ENCODE peak calls at places on chromosomes 5 and 9, in six cellular contexts. One of them, this sample, is unnamed.

GRCh38 chr5:179192185-179192890 is 132.2 kb downstream of the ZNF354C start:
- DNase-seq in neuronal stem cell: no peak
- DNase-seq in H9: no peak
- DNase-seq in H1: no peak
- DNase-seq in mesenchymal stem cell: no peak
- DNase-seq in IMR-90: no peak
- DNase-seq in this sample: no peak

GRCh38 chr9:928363-929042 is 48.0 kb upstream of the DMRT3 start:
- DNase-seq in neuronal stem cell: no peak
- DNase-seq in H9: peak; percentile 63
- DNase-seq in H1: peak; percentile 19
- DNase-seq in mesenchymal stem cell: no peak
- DNase-seq in IMR-90: no peak
- DNase-seq in this sample: peak; percentile 84

GRCh38 chr9:100098241-100098886 is 436 bp downstream of the ERP44 start:
- DNase-seq in neuronal stem cell: peak; percentile 32
- DNase-seq in H9: peak; percentile 82
- DNase-seq in H1: no peak
- DNase-seq in mesenchymal stem cell: peak; percentile 80
- DNase-seq in IMR-90: peak; percentile 54
- DNase-seq in this sample: peak; percentile 88

GRCh38 chr5:175855041-175855720 is 16.2 kb upstream of the CPLX2 start:
- DNase-seq in neuronal stem cell: no peak
- DNase-seq in H9: no peak
- DNase-seq in H1: no peak
- DNase-seq in mesenchymal stem cell: no peak
- DNase-seq in IMR-90: no peak
- DNase-seq in this sample: no peak

GRCh38 chr5:126184474-126184873 is 238.7 kb upstream of the GRAMD2B start:
- DNase-seq in neuronal stem cell: no peak
- DNase-seq in H9: no peak
- DNase-seq in H1: no peak
- DNase-seq in mesenchymal stem cell: no peak
- DNase-seq in IMR-90: no peak
- DNase-seq in this sample: no peak

GRCh38 chr9:137828527-137829259 is 48.9 kb upstream of the CACNA1B start:
- DNase-seq in neuronal stem cell: peak; percentile 32
- DNase-seq in H9: peak; percentile 77
- DNase-seq in H1: no peak
- DNase-seq in mesenchymal stem cell: peak; percentile 29
- DNase-seq in IMR-90: peak; percentile 18
- DNase-seq in this sample: peak; percentile 65

GRCh38 chr9:120619751-120620655 is 40.0 kb upstream of the CDK5RAP2 start:
- DNase-seq in neuronal stem cell: peak; percentile 39
- DNase-seq in H9: peak; percentile 34
- DNase-seq in H1: no peak
- DNase-seq in mesenchymal stem cell: peak; percentile 72
- DNase-seq in IMR-90: peak; percentile 74
- DNase-seq in this sample: peak; percentile 64

GRCh38 chr5:126508962-126509279 is 85.7 kb downstream of the GRAMD2B start:
- DNase-seq in neuronal stem cell: no peak
- DNase-seq in H9: no peak
- DNase-seq in H1: no peak
- DNase-seq in mesenchymal stem cell: peak; percentile 68
- DNase-seq in IMR-90: no peak
- DNase-seq in this sample: no peak

GRCh38 chr5:38329132-38329715 is 70.9 kb downstream of the EGFLAM start:
- DNase-seq in neuronal stem cell: no peak
- DNase-seq in H9: no peak
- DNase-seq in H1: no peak
- DNase-seq in mesenchymal stem cell: peak; percentile 8
- DNase-seq in IMR-90: no peak
- DNase-seq in this sample: peak; percentile 52

GRCh38 chr5:102777099-102777498 is 22.0 kb downstream of the PAM start:
- DNase-seq in neuronal stem cell: no peak
- DNase-seq in H9: no peak
- DNase-seq in H1: no peak
- DNase-seq in mesenchymal stem cell: no peak
- DNase-seq in IMR-90: no peak
- DNase-seq in this sample: no peak

GRCh38 chr5:17224858-17225436 is 7.5 kb downstream of the BASP1 start:
- DNase-seq in neuronal stem cell: no peak
- DNase-seq in H9: no peak
- DNase-seq in H1: no peak
- DNase-seq in mesenchymal stem cell: peak; percentile 67
- DNase-seq in IMR-90: peak; percentile 82
- DNase-seq in this sample: no peak

GRCh38 chr5:162068412-162068811 is 839 bp downstream of the GABRG2 start:
- DNase-seq in neuronal stem cell: peak; percentile 90
- DNase-seq in H9: peak; percentile 93
- DNase-seq in H1: peak; percentile 76
- DNase-seq in mesenchymal stem cell: peak; percentile 0
- DNase-seq in IMR-90: no peak
- DNase-seq in this sample: peak; percentile 97

GRCh38 chr5:65262094-65262493 is 219.6 kb downstream of the ADAMTS6 start:
- DNase-seq in neuronal stem cell: no peak
- DNase-seq in H9: no peak
- DNase-seq in H1: no peak
- DNase-seq in mesenchymal stem cell: no peak
- DNase-seq in IMR-90: no peak
- DNase-seq in this sample: no peak

GRCh38 chr5:81751009-81751835 is at the start of gene SSBP2:
- DNase-seq in neuronal stem cell: peak; percentile 100
- DNase-seq in H9: peak; percentile 98
- DNase-seq in H1: peak; percentile 95
- DNase-seq in mesenchymal stem cell: peak; percentile 99
- DNase-seq in IMR-90: peak; percentile 98
- DNase-seq in this sample: peak; percentile 99

GRCh38 chr5:78648359-78649219 is at the start of gene LHFPL2:
- DNase-seq in neuronal stem cell: peak; percentile 84
- DNase-seq in H9: peak; percentile 69
- DNase-seq in H1: no peak
- DNase-seq in mesenchymal stem cell: peak; percentile 78
- DNase-seq in IMR-90: peak; percentile 68
- DNase-seq in this sample: peak; percentile 91

DNA sequence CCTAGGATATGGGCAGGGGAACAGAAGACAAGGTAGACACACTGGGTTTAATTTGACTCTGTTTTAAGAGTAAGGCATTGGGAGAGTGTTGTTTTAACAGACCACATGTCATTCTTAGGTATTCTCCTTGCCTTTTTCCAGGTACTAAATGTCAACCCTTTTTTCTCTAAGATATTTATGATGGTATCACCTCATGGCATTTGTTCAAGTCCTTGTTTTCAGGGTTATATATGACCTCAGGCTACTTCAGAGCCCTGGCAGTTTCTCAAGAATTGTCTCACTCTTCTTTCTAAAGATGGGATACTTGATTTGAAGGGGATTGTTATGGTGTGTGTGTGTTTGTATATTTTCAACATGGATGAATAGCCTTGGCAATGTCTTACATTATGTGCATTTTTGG is 131.1 kb upstream of the ACTBL2 start:
- DNase-seq in neuronal stem cell: no peak
- DNase-seq in H9: no peak
- DNase-seq in H1: no peak
- DNase-seq in mesenchymal stem cell: no peak
- DNase-seq in IMR-90: peak; percentile 36
- DNase-seq in this sample: no peak
- H3K9ac ChIP-seq in neuronal stem cell: no peak overlapping the region
- H3K9ac ChIP-seq in H9: no peak overlapping the region
- H3K9ac ChIP-seq in H1: no peak overlapping the region
- H3K9ac ChIP-seq in mesenchymal stem cell: no peak overlapping the region
- H3K9ac ChIP-seq in IMR-90: no peak overlapping the region
- H3K9ac ChIP-seq in this sample: no peak overlapping the region

GRCh38 chr5:34044950-34045525 is 2.0 kb upstream of the C1QTNF3 start:
- DNase-seq in neuronal stem cell: no peak
- DNase-seq in H9: no peak
- DNase-seq in H1: no peak
- DNase-seq in mesenchymal stem cell: no peak
- DNase-seq in IMR-90: no peak
- DNase-seq in this sample: no peak
- H2BK120ac ChIP-seq in neuronal stem cell: no peak overlapping the region
- H2BK120ac ChIP-seq in H9: no peak overlapping the region
- H2BK120ac ChIP-seq in H1: no peak overlapping the region
- H2BK120ac ChIP-seq in mesenchymal stem cell: no peak overlapping the region
- H2BK120ac ChIP-seq in IMR-90: peak overlapping the region; percentile 22
- H2BK120ac ChIP-seq in this sample: no peak overlapping the region

DNA sequence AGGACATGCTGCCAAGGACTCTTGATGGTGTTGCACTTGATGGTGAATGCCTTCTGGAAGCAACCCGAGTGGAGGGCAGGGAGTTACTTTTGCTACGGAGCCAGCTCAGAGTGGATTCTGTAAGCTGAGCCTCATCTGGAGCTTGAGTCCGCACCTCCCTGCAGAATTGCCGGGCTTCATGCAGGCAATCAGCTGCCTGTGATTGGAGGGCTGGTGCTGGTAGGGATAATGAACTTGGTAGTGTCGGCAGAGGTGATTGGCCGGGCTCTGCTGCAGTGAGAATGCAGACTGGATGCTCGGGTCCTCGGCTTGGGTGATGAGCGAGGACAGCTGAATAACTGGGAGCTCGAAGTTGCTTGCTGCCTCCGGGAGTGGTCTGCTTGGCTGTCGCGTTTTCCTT is 23.1 kb downstream of the SLC25A25 start:
- DNase-seq in neuronal stem cell: no peak
- DNase-seq in H9: peak; percentile 91
- DNase-seq in H1: peak; percentile 47
- DNase-seq in mesenchymal stem cell: no peak
- DNase-seq in IMR-90: peak; percentile 91
- DNase-seq in this sample: peak; percentile 94
- H3K9ac ChIP-seq in neuronal stem cell: no peak overlapping the region
- H3K9ac ChIP-seq in H9: no peak overlapping the region
- H3K9ac ChIP-seq in H1: peak overlapping the region; percentile 13
- H3K9ac ChIP-seq in mesenchymal stem cell: peak overlapping the region; percentile 90
- H3K9ac ChIP-seq in IMR-90: peak overlapping the region; percentile 46
- H3K9ac ChIP-seq in this sample: no peak overlapping the region

DNA sequence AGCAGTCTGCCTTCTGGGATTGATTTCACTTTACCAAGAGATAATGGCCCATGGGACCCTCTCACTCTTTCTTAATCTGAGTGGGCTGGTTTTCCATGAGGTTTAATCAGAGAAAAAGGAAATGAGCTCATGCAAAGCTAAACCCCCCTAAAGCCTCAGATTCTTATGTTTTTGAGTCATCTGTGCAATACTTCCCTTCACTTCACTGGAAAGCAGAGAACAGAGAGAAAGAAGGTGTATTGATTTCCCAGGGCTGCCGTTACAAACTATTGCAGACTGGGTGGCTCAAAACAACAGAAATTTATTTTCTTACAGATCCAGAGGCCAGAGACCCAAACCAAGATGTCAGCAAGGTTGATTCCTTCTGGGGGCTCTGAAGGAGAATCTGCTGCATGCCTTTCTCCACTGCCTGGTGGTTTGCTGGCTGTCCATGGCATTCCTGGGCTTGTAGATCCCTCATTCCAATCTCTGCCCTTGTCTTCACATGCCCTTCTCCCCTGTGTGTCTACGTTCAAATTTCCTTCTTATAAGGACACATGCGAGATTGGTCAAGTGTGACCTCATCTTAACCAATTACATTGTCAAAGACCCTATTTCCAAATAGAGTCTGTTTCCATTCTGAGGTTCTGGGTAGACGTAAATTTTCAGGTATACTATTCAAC is 84.6 kb upstream of the RAI14 start:
- DNase-seq in neuronal stem cell: no peak
- DNase-seq in H9: no peak
- DNase-seq in H1: no peak
- DNase-seq in mesenchymal stem cell: peak; percentile 77
- DNase-seq in IMR-90: peak; percentile 87
- DNase-seq in this sample: peak; percentile 33
- H2BK120ac ChIP-seq in neuronal stem cell: no peak overlapping the region
- H2BK120ac ChIP-seq in H9: no peak overlapping the region
- H2BK120ac ChIP-seq in H1: no peak overlapping the region
- H2BK120ac ChIP-seq in mesenchymal stem cell: no peak overlapping the region
- H2BK120ac ChIP-seq in IMR-90: peak overlapping the region; percentile 98
- H2BK120ac ChIP-seq in this sample: no peak overlapping the region

GRCh38 chr5:109589983-109590382 is 99.7 kb upstream of the MAN2A1 start:
- DNase-seq in neuronal stem cell: no peak
- DNase-seq in H9: no peak
- DNase-seq in H1: no peak
- DNase-seq in mesenchymal stem cell: no peak
- DNase-seq in IMR-90: no peak
- DNase-seq in this sample: peak; percentile 27
- H3K9ac ChIP-seq in neuronal stem cell: no peak overlapping the region
- H3K9ac ChIP-seq in H9: no peak overlapping the region
- H3K9ac ChIP-seq in H1: no peak overlapping the region
- H3K9ac ChIP-seq in mesenchymal stem cell: no peak overlapping the region
- H3K9ac ChIP-seq in IMR-90: no peak overlapping the region
- H3K9ac ChIP-seq in this sample: no peak overlapping the region

GRCh38 chr9:97984188-97985057 is 1.3 kb downstream of the ANP32B start:
- DNase-seq in neuronal stem cell: peak; percentile 48
- DNase-seq in H9: peak; percentile 34
- DNase-seq in H1: no peak
- DNase-seq in mesenchymal stem cell: peak; percentile 76
- DNase-seq in IMR-90: peak; percentile 78
- DNase-seq in this sample: peak; percentile 75

GRCh38 chr9:97983524-97984187 is 515 bp downstream of the ANP32B start:
- DNase-seq in neuronal stem cell: no peak
- DNase-seq in H9: peak; percentile 37
- DNase-seq in H1: no peak
- DNase-seq in mesenchymal stem cell: peak; percentile 60
- DNase-seq in IMR-90: peak; percentile 9
- DNase-seq in this sample: peak; percentile 46

GRCh38 chr9:97982191-97982718 is 886 bp upstream of the ANP32B start:
- DNase-seq in neuronal stem cell: no peak
- DNase-seq in H9: no peak
- DNase-seq in H1: no peak
- DNase-seq in mesenchymal stem cell: peak; percentile 9
- DNase-seq in IMR-90: no peak
- DNase-seq in this sample: no peak

GRCh38 chr9:97981828-97982164 is 1.3 kb upstream of the ANP32B start:
- DNase-seq in neuronal stem cell: no peak
- DNase-seq in H9: no peak
- DNase-seq in H1: no peak
- DNase-seq in mesenchymal stem cell: peak; percentile 20
- DNase-seq in IMR-90: no peak
- DNase-seq in this sample: no peak

GRCh38 chr9:97982719-97983523 is at the start of gene ANP32B:
- DNase-seq in neuronal stem cell: peak; percentile 91
- DNase-seq in H9: peak; percentile 84
- DNase-seq in H1: peak; percentile 46
- DNase-seq in mesenchymal stem cell: peak; percentile 86
- DNase-seq in IMR-90: peak; percentile 89
- DNase-seq in this sample: peak; percentile 96
- H2BK120ac ChIP-seq in neuronal stem cell: peak within 1 kb of the TSS; percentile 40
- H2BK120ac ChIP-seq in H9: no peak within 1 kb of the TSS
- H2BK120ac ChIP-seq in H1: no peak within 1 kb of the TSS
- H2BK120ac ChIP-seq in mesenchymal stem cell: peak within 1 kb of the TSS; percentile 96
- H2BK120ac ChIP-seq in IMR-90: peak within 1 kb of the TSS; percentile 68
- H2BK120ac ChIP-seq in this sample: peak within 1 kb of the TSS; percentile 98

GRCh38 chr5:90548069-90548593 is 10.5 kb upstream of the ADGRV1 start:
- DNase-seq in neuronal stem cell: no peak
- DNase-seq in H9: no peak
- DNase-seq in H1: no peak
- DNase-seq in mesenchymal stem cell: no peak
- DNase-seq in IMR-90: no peak
- DNase-seq in this sample: peak; percentile 46
- H3K9ac ChIP-seq in neuronal stem cell: no peak overlapping the region
- H3K9ac ChIP-seq in H9: no peak overlapping the region
- H3K9ac ChIP-seq in H1: no peak overlapping the region
- H3K9ac ChIP-seq in mesenchymal stem cell: no peak overlapping the region
- H3K9ac ChIP-seq in IMR-90: no peak overlapping the region
- H3K9ac ChIP-seq in this sample: no peak overlapping the region

GRCh38 chr5:84862132-84862531 is 477.5 kb upstream of the EDIL3 start:
- DNase-seq in neuronal stem cell: no peak
- DNase-seq in H9: peak; percentile 43
- DNase-seq in H1: no peak
- DNase-seq in mesenchymal stem cell: no peak
- DNase-seq in IMR-90: no peak
- DNase-seq in this sample: no peak
- H2BK120ac ChIP-seq in neuronal stem cell: no peak overlapping the region
- H2BK120ac ChIP-seq in H9: no peak overlapping the region
- H2BK120ac ChIP-seq in H1: no peak overlapping the region
- H2BK120ac ChIP-seq in mesenchymal stem cell: no peak overlapping the region
- H2BK120ac ChIP-seq in IMR-90: no peak overlapping the region
- H2BK120ac ChIP-seq in this sample: no peak overlapping the region